ENCODE peak calls at places on chromosome 1, in six cellular contexts. X is colonic mucosa, Q is body of pancreas, V is fibroblast of the aortic adventitia, S is HS-27A, D is Right ventricle myocardium superior. H is an unnamed sample.

GRCh38 chr1:206684478-206685255 is at the start of gene MAPKAPK2:
- DNase-seq in D (peak), X (peak), Q (peak), S (no peak), V (peak), H (peak)

GRCh38 chr1:7366955-7367665 is 404.0 kb upstream of the VAMP3 start:
- DNase-seq in X (peak), V (no peak), S (no peak), Q (no peak), D (peak), H (no peak)

GRCh38 chr1:243447342-243447741 is 191.5 kb downstream of the SDCCAG8 start:
- DNase-seq in D (peak), V (peak), Q (no peak), X (no peak), S (no peak), H (peak)

GRCh38 chr1:200296091-200296661 is 113.7 kb downstream of the ZNF281 start:
- DNase-seq in X (no peak), Q (no peak), S (no peak), D (no peak), V (no peak), H (no peak)

GRCh38 chr1:23385119-23385621 is 15.5 kb upstream of the ZNF436 start:
- DNase-seq in D (no peak), X (no peak), Q (no peak), S (no peak), V (no peak), H (no peak)

GRCh38 chr1:54016343-54017282 is 1.4 kb downstream of the LDLRAD1 start:
- DNase-seq in X (peak), D (no peak), S (no peak), V (peak), Q (no peak), H (peak)

GRCh38 chr1:3483801-3484444 is 29.5 kb downstream of the ARHGEF16 start:
- DNase-seq in V (no peak), X (peak), S (no peak), D (no peak), Q (peak), H (no peak)

GRCh38 chr1:233598891-233599541 is 14.9 kb upstream of the KCNK1 start:
- DNase-seq in S (no peak), X (no peak), D (no peak), V (peak), Q (no peak), H (no peak)

GRCh38 chr1:206931709-206932108 is 10.0 kb upstream of the FCMR start:
- DNase-seq in D (no peak), Q (no peak), S (no peak), X (no peak), V (no peak), H (no peak)

GRCh38 chr1:229032455-229032854 is 238.5 kb upstream of the RAB4A start:
- DNase-seq in S (no peak), Q (no peak), V (no peak), X (no peak), D (no peak), H (no peak)

GRCh38 chr1:226738995-226739695 is at the start of gene ITPKB:
- DNase-seq in S (no peak), X (peak), Q (peak), V (peak), D (peak), H (peak)

GRCh38 chr1:39836595-39837110 is 46.7 kb downstream of the TRIT1 start:
- DNase-seq in V (no peak), S (no peak), X (no peak), D (no peak), Q (no peak), H (no peak)

GRCh38 chr1:39173119-39173994 is 31.1 kb upstream of the MACF1 start:
- DNase-seq in S (no peak), V (peak), D (no peak), Q (no peak), X (no peak), H (no peak)

GRCh38 chr1:37267111-37267835 is 207.1 kb upstream of the ZC3H12A start:
- DNase-seq in D (no peak), S (peak), V (no peak), Q (no peak), X (no peak), H (no peak)

GRCh38 chr1:40802078-40803075 is 18.8 kb downstream of the KCNQ4 start:
- DNase-seq in S (no peak), Q (peak), D (peak), X (peak), V (peak), H (peak)

GRCh38 chr1:163866539-163866938 is 544.8 kb downstream of the NUF2 start:
- DNase-seq in D (no peak), Q (no peak), V (peak), X (no peak), S (no peak), H (no peak)

GRCh38 chr1:1852619-1853414 is 38.1 kb downstream of the GNB1 start:
- DNase-seq in Q (no peak), D (no peak), V (no peak), S (no peak), X (no peak), H (no peak)

GRCh38 chr1:230836347-230836746 is 32.0 kb downstream of the C1orf198 start:
- DNase-seq in X (no peak), S (no peak), V (no peak), Q (no peak), D (no peak), H (no peak)

GRCh38 chr1:230568676-230569075 is 73.6 kb upstream of the COG2 start:
- DNase-seq in X (no peak), V (no peak), D (no peak), Q (no peak), S (no peak), H (no peak)